ENCODE peak calls at places on chromosomes 16 and 17, in five cellular contexts. Q, R, X, V and U are unnamed samples.

GRCh38 chr17:51147641-51148040 is 5.7 kb upstream of the NME1 start:
- DNase-seq in Q (no peak), R (no peak), X (no peak), V (no peak), U (no peak)

GRCh38 chr16:87384162-87384999 is 805 bp upstream of the FBXO31 start:
- DNase-seq in Q (peak; percentile 38), R (no peak), X (peak; percentile 57), V (peak; percentile 82), U (peak; percentile 22)

GRCh38 chr17:76384222-76384986 is at the start of gene SPHK1:
- DNase-seq in Q (peak; percentile 89), R (no peak), X (peak; percentile 74), V (peak; percentile 91), U (no peak)

GRCh38 chr17:2897605-2898004 is 101.4 kb downstream of the RAP1GAP2 start:
- DNase-seq in Q (no peak), R (no peak), X (no peak), V (no peak), U (no peak)

GRCh38 chr16:71883849-71884638 is at the start of gene ZNF821:
- DNase-seq in Q (peak; percentile 98), R (no peak), X (peak; percentile 66), V (peak; percentile 100), U (peak; percentile 67)

GRCh38 chr17:51402881-51403280 is 142.5 kb downstream of the UTP18 start:
- DNase-seq in Q (no peak), R (no peak), X (no peak), V (no peak), U (no peak)

GRCh38 chr17:31251618-31252328 is 45.3 kb downstream of the OMG start:
- DNase-seq in Q (no peak), R (no peak), X (peak; percentile 42), V (no peak), U (no peak)

GRCh38 chr16:3992297-3993051 is 112.0 kb upstream of the CREBBP start:
- DNase-seq in Q (no peak), R (no peak), X (no peak), V (no peak), U (no peak)

GRCh38 chr16:55876854-55877253 is 1.7 kb upstream of the CES5A start:
- DNase-seq in Q (no peak), R (no peak), X (no peak), V (no peak), U (no peak)

GRCh38 chr16:4110680-4111079 is 5.6 kb downstream of the ADCY9 start:
- DNase-seq in Q (no peak), R (no peak), X (peak; percentile 59), V (no peak), U (no peak)

GRCh38 chr17:17215575-17215974 is 9.4 kb upstream of the PLD6 start:
- DNase-seq in Q (no peak), R (no peak), X (no peak), V (no peak), U (no peak)

GRCh38 chr16:30060354-30061194 is 5.0 kb upstream of the ALDOA start:
- DNase-seq in Q (no peak), R (no peak), X (no peak), V (no peak), U (no peak)

GRCh38 chr16:86664518-86665318 is 86.4 kb downstream of the FOXL1 start:
- DNase-seq in Q (peak; percentile 51), R (peak; percentile 71), X (peak; percentile 84), V (no peak), U (no peak)

GRCh38 chr16:55543470-55543869 is 23.0 kb upstream of the CAPNS2 start:
- DNase-seq in Q (no peak), R (no peak), X (peak; percentile 35), V (peak; percentile 16), U (no peak)

GRCh38 chr17:77110006-77110374 is 30.8 kb upstream of the SEC14L1 start:
- DNase-seq in Q (no peak), R (peak; percentile 60), X (no peak), V (no peak), U (no peak)

GRCh38 chr16:29779474-29779873 is 1.4 kb downstream of the ZG16 start:
- DNase-seq in Q (no peak), R (no peak), X (peak; percentile 81), V (no peak), U (no peak)

GRCh38 chr17:40124279-40125141 is 2.7 kb downstream of the MSL1 start:
- DNase-seq in Q (no peak), R (no peak), X (no peak), V (no peak), U (peak; percentile 48)

DNA sequence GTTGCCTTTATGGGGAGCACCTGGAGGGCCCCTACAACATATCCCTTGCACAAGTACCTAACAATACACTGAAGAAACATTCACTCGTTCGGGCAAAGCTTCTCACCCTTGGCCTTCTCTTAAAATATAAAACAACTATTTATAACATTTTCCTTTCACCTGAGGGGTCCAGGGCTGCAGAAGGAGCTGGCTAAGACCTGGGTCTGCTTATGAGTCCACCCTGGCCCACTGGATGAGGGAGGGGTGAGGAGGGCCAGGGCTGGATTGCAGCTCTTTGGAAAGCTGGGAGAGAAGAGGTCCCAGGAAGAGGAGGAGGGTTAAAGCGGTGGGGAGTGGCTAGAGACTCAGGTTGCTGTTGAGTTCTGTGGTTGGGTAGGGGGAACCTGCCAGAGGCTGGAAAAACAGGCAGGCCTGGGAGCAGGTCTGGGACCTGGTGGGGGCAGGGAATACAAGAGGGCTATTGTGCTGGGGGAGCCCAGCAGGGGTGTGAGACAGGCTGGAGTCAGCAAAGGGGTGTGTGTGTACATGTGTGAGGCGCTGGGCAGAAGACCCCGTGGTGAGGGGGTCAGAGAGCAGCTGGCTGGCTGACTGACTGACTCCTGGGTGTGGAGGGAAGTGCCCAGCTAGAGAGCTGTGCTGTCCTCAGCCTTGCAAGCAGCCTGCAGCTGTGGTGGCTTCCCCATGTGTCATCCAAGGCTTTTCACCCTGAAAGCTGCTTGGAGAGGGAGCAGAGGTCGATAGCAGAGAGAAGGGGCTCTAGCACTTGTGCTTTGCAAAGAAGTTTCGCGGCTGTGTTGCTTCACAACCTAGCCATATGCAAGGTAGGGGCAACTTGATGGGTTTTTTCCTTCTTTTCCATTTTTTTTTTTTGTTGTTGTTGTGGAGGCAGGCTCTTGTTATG is 10.2 kb upstream of the MRC2 start:
- DNase-seq in Q (no peak), R (no peak), X (peak; percentile 97), V (no peak), U (no peak)
- TF ChIP-seq GABPA in Q (no peak), R (no peak), X (no peak), V (no peak), U (no peak)

GRCh38 chr17:34155947-34156346 is 99.1 kb upstream of the CCL2 start:
- DNase-seq in Q (no peak), R (no peak), X (no peak), V (no peak), U (no peak)
- H3K27ac ChIP-seq in Q (no peak overlapping the region), R (no peak overlapping the region), X (no peak overlapping the region), V (no peak overlapping the region), U (no peak overlapping the region)

GRCh38 chr16:75058815-75059214 is 57.8 kb downstream of the LDHD start:
- DNase-seq in Q (no peak), R (no peak), X (no peak), V (no peak), U (no peak)
- TF ChIP-seq GABPA in Q (no peak), R (no peak), X (no peak), V (no peak), U (no peak)

GRCh38 chr16:85595812-85596495 is 17.2 kb upstream of the GSE1 start:
- DNase-seq in Q (no peak), R (no peak), X (no peak), V (no peak), U (no peak)
- H3K27ac ChIP-seq in Q (no peak overlapping the region), R (no peak overlapping the region), X (no peak overlapping the region), V (no peak overlapping the region), U (no peak overlapping the region)

DNA sequence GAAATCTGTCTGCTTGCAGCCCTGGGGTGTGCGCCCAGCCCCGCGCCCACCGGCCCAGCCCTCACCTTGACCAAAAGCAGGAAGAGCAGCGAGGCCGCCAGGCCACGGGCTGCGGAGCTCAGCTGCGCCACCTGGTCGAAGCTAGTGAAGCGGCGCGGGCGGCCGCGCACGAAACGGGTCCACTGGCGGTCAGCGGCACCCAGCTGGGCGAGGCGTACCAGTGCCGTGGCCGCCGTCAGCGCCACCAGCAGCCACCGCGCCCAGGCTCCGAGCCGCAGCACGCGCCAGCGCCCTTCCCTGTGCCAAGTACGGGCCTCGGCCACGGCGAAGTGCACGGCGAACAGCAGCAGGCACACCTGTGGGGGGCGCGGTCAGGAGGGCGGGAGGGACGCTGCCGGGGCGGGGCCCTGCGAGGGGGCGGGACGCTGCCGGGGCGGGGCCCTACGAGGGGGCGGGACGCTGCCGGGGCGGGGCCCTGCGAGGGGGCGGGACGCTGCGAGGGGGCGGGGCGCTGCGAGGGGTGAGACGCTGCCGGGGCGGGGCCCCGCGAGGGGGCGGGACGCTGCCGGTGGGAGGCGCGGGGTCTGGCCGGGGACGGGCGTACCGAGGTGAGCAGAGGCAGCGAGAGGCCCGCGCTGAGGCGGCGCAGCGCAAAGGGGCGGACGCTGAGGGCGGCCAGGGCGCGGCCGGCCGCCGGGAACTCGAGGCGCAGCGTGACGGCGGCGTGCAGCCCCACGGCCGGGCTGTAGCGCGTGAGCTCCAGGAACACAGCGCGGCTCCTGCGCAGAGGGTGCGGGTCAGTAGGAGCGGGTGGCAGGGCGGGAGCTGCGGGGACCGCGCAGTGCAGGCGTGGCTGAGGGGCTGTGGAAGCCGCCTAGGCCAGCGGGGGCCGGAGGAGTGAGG is 43.3 kb downstream of the TSC2 start:
- DNase-seq in Q (peak; percentile 59), R (no peak), X (no peak), V (peak; percentile 75), U (no peak)
- TF ChIP-seq GABPA in Q (no peak), R (no peak), X (no peak), V (no peak), U (no peak)

GRCh38 chr17:3905017-3905486 is 11.2 kb downstream of the P2RX1 start:
- DNase-seq in Q (no peak), R (no peak), X (no peak), V (no peak), U (no peak)
- H3K27ac ChIP-seq in Q (no peak overlapping the region), R (no peak overlapping the region), X (no peak overlapping the region), V (no peak overlapping the region), U (no peak overlapping the region)